ENCODE peak calls at places on chromosomes 3 and 15, in eight cellular contexts. One of them, this sample, is unnamed.

GRCh38 chr3:18510947-18511346 is 85.8 kb upstream of the SATB1 start:
- DNase-seq in GM23248: no peak
- DNase-seq in fibroblast of the conjunctiva: no peak
- DNase-seq in adrenal gland: no peak
- DNase-seq in kidney tubule cell: no peak
- DNase-seq in stimulated activated CD8-positive, alpha-beta memory T cell treated with anti-CD3 and anti-CD28 coated beads, Interleukin-4, amount 100 ng/mL, for 4 hours: no peak
- DNase-seq in activated naive CD4-positive, alpha-beta T cell treated with anti-CD3 and anti-CD28 coated beads, Interleukin-2, amount 10 ng/mL, durations not matched to agents 7 days and 5 days: no peak
- DNase-seq in immature natural killer cell: no peak
- DNase-seq in this sample: no peak

GRCh38 chr3:4231041-4231440 is 72.1 kb upstream of the SETMAR start:
- DNase-seq in immature natural killer cell: no peak
- DNase-seq in GM23248: no peak
- DNase-seq in kidney tubule cell: no peak
- DNase-seq in adrenal gland: no peak
- DNase-seq in fibroblast of the conjunctiva: no peak
- DNase-seq in stimulated activated CD8-positive, alpha-beta memory T cell treated with anti-CD3 and anti-CD28 coated beads, Interleukin-4, amount 100 ng/mL, for 4 hours: no peak
- DNase-seq in activated naive CD4-positive, alpha-beta T cell treated with anti-CD3 and anti-CD28 coated beads, Interleukin-2, amount 10 ng/mL, durations not matched to agents 7 days and 5 days: no peak
- DNase-seq in this sample: no peak

GRCh38 chr3:117874028-117874765 is 1160.4 kb downstream of the IGSF11 start:
- DNase-seq in kidney tubule cell: no peak
- DNase-seq in fibroblast of the conjunctiva: no peak
- DNase-seq in GM23248: no peak
- DNase-seq in activated naive CD4-positive, alpha-beta T cell treated with anti-CD3 and anti-CD28 coated beads, Interleukin-2, amount 10 ng/mL, durations not matched to agents 7 days and 5 days: no peak
- DNase-seq in immature natural killer cell: no peak
- DNase-seq in adrenal gland: no peak
- DNase-seq in stimulated activated CD8-positive, alpha-beta memory T cell treated with anti-CD3 and anti-CD28 coated beads, Interleukin-4, amount 100 ng/mL, for 4 hours: no peak
- DNase-seq in this sample: no peak

GRCh38 chr3:105965384-105965783 is 96.6 kb upstream of the CBLB start:
- DNase-seq in immature natural killer cell: no peak
- DNase-seq in fibroblast of the conjunctiva: peak; percentile 38
- DNase-seq in kidney tubule cell: no peak
- DNase-seq in activated naive CD4-positive, alpha-beta T cell treated with anti-CD3 and anti-CD28 coated beads, Interleukin-2, amount 10 ng/mL, durations not matched to agents 7 days and 5 days: no peak
- DNase-seq in adrenal gland: no peak
- DNase-seq in GM23248: peak; percentile 55
- DNase-seq in stimulated activated CD8-positive, alpha-beta memory T cell treated with anti-CD3 and anti-CD28 coated beads, Interleukin-4, amount 100 ng/mL, for 4 hours: no peak
- DNase-seq in this sample: no peak

GRCh38 chr15:68991723-68992122 is 22.8 kb upstream of the NOX5 start:
- DNase-seq in kidney tubule cell: no peak
- DNase-seq in adrenal gland: no peak
- DNase-seq in activated naive CD4-positive, alpha-beta T cell treated with anti-CD3 and anti-CD28 coated beads, Interleukin-2, amount 10 ng/mL, durations not matched to agents 7 days and 5 days: no peak
- DNase-seq in immature natural killer cell: no peak
- DNase-seq in stimulated activated CD8-positive, alpha-beta memory T cell treated with anti-CD3 and anti-CD28 coated beads, Interleukin-4, amount 100 ng/mL, for 4 hours: no peak
- DNase-seq in fibroblast of the conjunctiva: no peak
- DNase-seq in GM23248: no peak
- DNase-seq in this sample: no peak

GRCh38 chr15:100975043-100975442 is 55.9 kb downstream of the LRRK1 start:
- DNase-seq in GM23248: no peak
- DNase-seq in stimulated activated CD8-positive, alpha-beta memory T cell treated with anti-CD3 and anti-CD28 coated beads, Interleukin-4, amount 100 ng/mL, for 4 hours: no peak
- DNase-seq in immature natural killer cell: no peak
- DNase-seq in fibroblast of the conjunctiva: no peak
- DNase-seq in adrenal gland: no peak
- DNase-seq in kidney tubule cell: no peak
- DNase-seq in activated naive CD4-positive, alpha-beta T cell treated with anti-CD3 and anti-CD28 coated beads, Interleukin-2, amount 10 ng/mL, durations not matched to agents 7 days and 5 days: no peak
- DNase-seq in this sample: no peak

GRCh38 chr15:62969442-62970089 is 73.0 kb upstream of the TPM1 start:
- DNase-seq in GM23248: no peak
- DNase-seq in adrenal gland: no peak
- DNase-seq in kidney tubule cell: peak; percentile 69
- DNase-seq in fibroblast of the conjunctiva: no peak
- DNase-seq in activated naive CD4-positive, alpha-beta T cell treated with anti-CD3 and anti-CD28 coated beads, Interleukin-2, amount 10 ng/mL, durations not matched to agents 7 days and 5 days: no peak
- DNase-seq in immature natural killer cell: no peak
- DNase-seq in stimulated activated CD8-positive, alpha-beta memory T cell treated with anti-CD3 and anti-CD28 coated beads, Interleukin-4, amount 100 ng/mL, for 4 hours: no peak
- DNase-seq in this sample: no peak

GRCh38 chr3:4977001-4977888 is 2.0 kb upstream of the BHLHE40 start:
- DNase-seq in GM23248: peak; percentile 94
- DNase-seq in kidney tubule cell: peak; percentile 92
- DNase-seq in adrenal gland: peak; percentile 86
- DNase-seq in immature natural killer cell: peak; percentile 94
- DNase-seq in activated naive CD4-positive, alpha-beta T cell treated with anti-CD3 and anti-CD28 coated beads, Interleukin-2, amount 10 ng/mL, durations not matched to agents 7 days and 5 days: peak; percentile 73
- DNase-seq in fibroblast of the conjunctiva: no peak
- DNase-seq in stimulated activated CD8-positive, alpha-beta memory T cell treated with anti-CD3 and anti-CD28 coated beads, Interleukin-4, amount 100 ng/mL, for 4 hours: peak; percentile 19
- DNase-seq in this sample: no peak

GRCh38 chr3:73419993-73420392 is 204.7 kb downstream of the PDZRN3 start:
- DNase-seq in kidney tubule cell: no peak
- DNase-seq in stimulated activated CD8-positive, alpha-beta memory T cell treated with anti-CD3 and anti-CD28 coated beads, Interleukin-4, amount 100 ng/mL, for 4 hours: no peak
- DNase-seq in fibroblast of the conjunctiva: no peak
- DNase-seq in activated naive CD4-positive, alpha-beta T cell treated with anti-CD3 and anti-CD28 coated beads, Interleukin-2, amount 10 ng/mL, durations not matched to agents 7 days and 5 days: no peak
- DNase-seq in immature natural killer cell: no peak
- DNase-seq in adrenal gland: no peak
- DNase-seq in GM23248: peak; percentile 69
- DNase-seq in this sample: no peak

GRCh38 chr3:350978-351377 is 154.4 kb downstream of the CHL1 start:
- DNase-seq in stimulated activated CD8-positive, alpha-beta memory T cell treated with anti-CD3 and anti-CD28 coated beads, Interleukin-4, amount 100 ng/mL, for 4 hours: no peak
- DNase-seq in kidney tubule cell: no peak
- DNase-seq in GM23248: no peak
- DNase-seq in activated naive CD4-positive, alpha-beta T cell treated with anti-CD3 and anti-CD28 coated beads, Interleukin-2, amount 10 ng/mL, durations not matched to agents 7 days and 5 days: no peak
- DNase-seq in adrenal gland: no peak
- DNase-seq in fibroblast of the conjunctiva: no peak
- DNase-seq in immature natural killer cell: no peak
- DNase-seq in this sample: no peak

GRCh38 chr15:100468265-100468664 is 60.5 kb downstream of the CERS3 start:
- DNase-seq in GM23248: peak; percentile 2
- DNase-seq in adrenal gland: peak; percentile 22
- DNase-seq in stimulated activated CD8-positive, alpha-beta memory T cell treated with anti-CD3 and anti-CD28 coated beads, Interleukin-4, amount 100 ng/mL, for 4 hours: no peak
- DNase-seq in fibroblast of the conjunctiva: peak; percentile 29
- DNase-seq in activated naive CD4-positive, alpha-beta T cell treated with anti-CD3 and anti-CD28 coated beads, Interleukin-2, amount 10 ng/mL, durations not matched to agents 7 days and 5 days: no peak
- DNase-seq in kidney tubule cell: peak; percentile 76
- DNase-seq in immature natural killer cell: no peak
- DNase-seq in this sample: no peak

GRCh38 chr3:23863060-23863459 is 53.7 kb downstream of the NKIRAS1 start:
- DNase-seq in stimulated activated CD8-positive, alpha-beta memory T cell treated with anti-CD3 and anti-CD28 coated beads, Interleukin-4, amount 100 ng/mL, for 4 hours: no peak
- DNase-seq in GM23248: peak; percentile 12
- DNase-seq in adrenal gland: no peak
- DNase-seq in immature natural killer cell: no peak
- DNase-seq in fibroblast of the conjunctiva: no peak
- DNase-seq in activated naive CD4-positive, alpha-beta T cell treated with anti-CD3 and anti-CD28 coated beads, Interleukin-2, amount 10 ng/mL, durations not matched to agents 7 days and 5 days: no peak
- DNase-seq in kidney tubule cell: peak; percentile 21
- DNase-seq in this sample: no peak

GRCh38 chr3:153626158-153626557 is 464.1 kb downstream of the RAP2B start:
- DNase-seq in activated naive CD4-positive, alpha-beta T cell treated with anti-CD3 and anti-CD28 coated beads, Interleukin-2, amount 10 ng/mL, durations not matched to agents 7 days and 5 days: no peak
- DNase-seq in kidney tubule cell: no peak
- DNase-seq in GM23248: no peak
- DNase-seq in adrenal gland: no peak
- DNase-seq in stimulated activated CD8-positive, alpha-beta memory T cell treated with anti-CD3 and anti-CD28 coated beads, Interleukin-4, amount 100 ng/mL, for 4 hours: no peak
- DNase-seq in immature natural killer cell: no peak
- DNase-seq in fibroblast of the conjunctiva: no peak
- DNase-seq in this sample: no peak

This sample was measured in GM04504.